ENCODE peak calls at places on chromosomes 3 and 15, in six cellular contexts. P, O, I, H, R and S are unnamed samples. For H3K36me3, the result is how much of the 10 kb centered on the place peaks cover.

GRCh38 chr3:194637066-194637465 is 3.8 kb upstream of the TMEM44 start:
- DNase-seq in P (no peak), O (no peak), H (no peak), I (no peak), R (no peak), S (no peak)

GRCh38 chr15:80484312-80484981 is 80.3 kb downstream of the ARNT2 start:
- DNase-seq in I (no peak), O (no peak), H (no peak), P (peak), R (no peak), S (no peak)

GRCh38 chr3:195542691-195543641 is at the start of gene PPP1R2:
- DNase-seq in I (peak), H (peak), R (peak), P (peak), O (peak), S (peak)

GRCh38 chr3:29280675-29281264 is at the start of gene RBMS3:
- DNase-seq in H (peak), R (peak), O (peak), P (peak), I (peak), S (peak)

GRCh38 chr15:52728899-52729298 is 49.7 kb upstream of the ATOSA start:
- DNase-seq in P (peak), O (no peak), H (no peak), I (peak), R (no peak), S (no peak)

GRCh38 chr3:97821413-97821809 is 400 bp upstream of the CRYBG3 start:
- DNase-seq in H (peak), O (peak), I (no peak), R (peak), P (no peak), S (peak)

GRCh38 chr15:69906256-69907185 is 191.2 kb downstream of the TLE3 start:
- DNase-seq in R (no peak), O (no peak), I (no peak), P (no peak), H (no peak), S (peak)

GRCh38 chr3:126130081-126130855 is 46.3 kb upstream of the SLC41A3 start:
- DNase-seq in I (no peak), R (no peak), H (peak), P (no peak), O (peak), S (peak)

GRCh38 chr3:24339266-24339825 is 155.3 kb downstream of the THRB start:
- DNase-seq in I (no peak), O (no peak), H (no peak), P (no peak), R (no peak), S (no peak)

GRCh38 chr15:72227192-72227586 is 3.8 kb downstream of the PKM start:
- DNase-seq in I (no peak), R (peak), O (no peak), P (peak), H (no peak), S (no peak)

GRCh38 chr15:81548350-81549116 is 174.5 kb upstream of the TMC3 start:
- DNase-seq in I (no peak), O (no peak), P (peak), H (no peak), R (no peak), S (no peak)

GRCh38 chr3:188979669-188980311 is 192.0 kb upstream of the TPRG1 start:
- DNase-seq in O (no peak), I (no peak), P (peak), H (no peak), R (no peak), S (peak)

GRCh38 chr3:111047812-111048435 is 23.7 kb upstream of the NECTIN3 start:
- DNase-seq in H (no peak), R (no peak), I (no peak), P (no peak), O (no peak), S (no peak)

GRCh38 chr15:29612096-29612495 is 210.2 kb downstream of the TJP1 start:
- DNase-seq in P (peak), H (no peak), R (peak), O (no peak), I (no peak), S (no peak)

GRCh38 chr15:62209821-62210220 is 44.7 kb upstream of the C2CD4B start:
- DNase-seq in O (peak), P (no peak), R (no peak), I (no peak), H (no peak), S (no peak)

GRCh38 chr15:36996538-36997181 is 103.7 kb downstream of the MEIS2 start:
- DNase-seq in R (no peak), H (no peak), P (no peak), O (no peak), I (no peak), S (no peak)

GRCh38 chr15:61794276-61794675 is 266.0 kb downstream of the VPS13C start:
- DNase-seq in R (peak), P (no peak), H (no peak), I (no peak), O (no peak), S (no peak)

GRCh38 chr3:182710557-182711157 is 82.6 kb upstream of the ATP11B start:
- DNase-seq in P (peak), O (no peak), R (no peak), I (peak), H (no peak), S (peak)

GRCh38 chr3:123294296-123294938 is 92.7 kb downstream of the SEC22A start:
- DNase-seq in O (no peak), R (no peak), H (no peak), P (no peak), I (no peak), S (no peak)

GRCh38 chr3:136142592-136142991 is 53.5 kb downstream of the MSL2 start:
- DNase-seq in P (peak), H (no peak), R (peak), O (no peak), I (no peak), S (peak)

GRCh38 chr15:90557147-90557546 is 27.4 kb downstream of the CRTC3 start:
- DNase-seq in H (no peak), P (peak), O (no peak), I (no peak), R (no peak), S (no peak)

GRCh38 chr15:81492303-81492702 is 118.3 kb upstream of the TMC3 start:
- DNase-seq in O (no peak), H (no peak), I (no peak), P (peak), R (no peak), S (no peak)

GRCh38 chr3:114496021-114496434 is 202.2 kb downstream of the TIGIT start:
- DNase-seq in H (no peak), O (no peak), I (no peak), R (peak), P (peak), S (no peak)

GRCh38 chr3:82000350-82000749 is 238.9 kb upstream of the GBE1 start:
- DNase-seq in O (no peak), H (no peak), P (no peak), R (no peak), I (no peak), S (no peak)

GRCh38 chr15:56659197-56659596 is 74.1 kb downstream of the ZNF280D start:
- DNase-seq in R (no peak), I (peak), H (no peak), P (no peak), O (no peak), S (no peak)

DNA sequence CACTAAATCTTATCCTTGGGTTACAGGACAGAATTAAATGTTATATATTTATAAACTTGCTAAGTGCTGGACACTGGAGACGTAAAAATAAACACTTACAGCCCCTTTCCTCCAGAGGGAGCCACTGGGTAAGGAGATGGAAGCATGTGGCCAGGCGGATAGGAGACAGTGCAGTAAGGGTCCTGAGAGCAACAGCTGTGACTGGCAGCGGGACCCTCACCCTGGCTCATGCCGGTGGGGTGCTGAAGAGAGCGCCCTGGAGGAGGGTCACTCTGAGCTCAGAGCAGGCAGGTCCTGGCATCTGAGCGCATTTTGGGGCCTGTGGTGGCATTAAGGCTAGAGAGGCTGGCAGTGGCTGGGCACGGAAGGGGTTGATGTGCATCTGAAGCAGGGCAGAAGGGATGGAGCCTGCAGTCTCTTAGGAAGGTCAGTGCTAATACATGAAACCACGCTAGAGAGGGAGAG is 16.0 kb downstream of the SEC61A1 start:
- DNase-seq in O (no peak), I (peak), R (no peak), H (no peak), P (peak), S (peak)
- H3K36me3 ChIP-seq in O (under half), I (under half), R (half or more), H (under half), P (half or more), S (half or more)

DNA sequence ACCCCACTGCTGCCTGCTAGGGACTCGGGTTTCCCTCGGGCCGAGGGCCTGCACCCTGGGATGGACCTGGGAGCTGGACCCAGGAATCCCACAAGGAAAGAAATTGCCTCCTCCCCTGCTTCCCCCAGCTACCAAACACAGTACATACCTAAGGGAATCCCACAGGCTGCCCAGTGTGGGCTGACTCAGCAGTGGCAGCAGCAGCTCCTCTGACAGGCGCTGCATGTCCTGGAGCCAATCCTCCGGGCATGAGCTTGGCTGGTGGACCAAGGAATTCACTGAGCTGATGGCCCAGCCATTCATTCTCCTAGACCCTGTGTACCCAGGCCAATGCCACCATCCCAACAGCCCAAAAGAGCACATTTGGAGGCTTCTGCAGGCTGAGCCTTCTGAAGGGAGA is 9.5 kb upstream of the LTK start:
- DNase-seq in R (no peak), P (peak), H (no peak), I (no peak), O (no peak), S (no peak)
- H3K36me3 ChIP-seq in R (under half), P (half or more), H (under half), I (under half), O (under half), S (under half)

GRCh38 chr3:79866162-79866561 is 98.4 kb upstream of the ROBO1 start:
- DNase-seq in R (no peak), P (no peak), H (no peak), O (no peak), I (no peak), S (no peak)

GRCh38 chr3:79864077-79864476 is 96.3 kb upstream of the ROBO1 start:
- DNase-seq in H (no peak), O (no peak), R (no peak), P (no peak), I (no peak), S (no peak)
- H3K36me3 ChIP-seq in H (under half), O (under half), R (under half), P (under half), I (under half), S (under half)

GRCh38 chr15:43492673-43493601 is at the start of gene TP53BP1:
- DNase-seq in H (peak), P (peak), I (peak), R (peak), O (peak), S (peak)
- H3K36me3 ChIP-seq in H (under half), P (under half), I (under half), R (under half), O (under half), S (under half)